ENCODE peak calls at places on chromosomes 1 and 21, in nine cellular contexts. J, T, I, A, O, V, F, L and C are unnamed samples.

GRCh38 chr1:21012937-21013336 is 163.8 kb downstream of the EIF4G3 start:
- DNase-seq in J (no peak), T (no peak), I (no peak), A (no peak), O (peak; percentile 62), V (peak; percentile 71), F (no peak), L (no peak), C (no peak)

GRCh38 chr1:109890115-109890953 is 20.3 kb upstream of the CSF1 start:
- DNase-seq in J (no peak), T (no peak), I (no peak), A (no peak), O (no peak), V (no peak), F (no peak), L (no peak), C (no peak)

GRCh38 chr1:55059302-55060132 is 20.2 kb downstream of the PCSK9 start:
- DNase-seq in J (no peak), T (no peak), I (no peak), A (no peak), O (no peak), V (no peak), F (no peak), L (no peak), C (no peak)

GRCh38 chr21:27812279-27812678 is 845.4 kb upstream of the ADAMTS5 start:
- DNase-seq in J (peak; percentile 11), T (no peak), I (no peak), A (no peak), O (no peak), V (no peak), F (no peak), L (no peak), C (no peak)

GRCh38 chr1:77044133-77044849 is 174.9 kb downstream of the PIGK start:
- DNase-seq in J (peak; percentile 73), T (no peak), I (no peak), A (no peak), O (no peak), V (no peak), F (no peak), L (no peak), C (no peak)

GRCh38 chr1:214002060-214002459 is 14.3 kb downstream of the PROX1 start:
- DNase-seq in J (no peak), T (no peak), I (no peak), A (no peak), O (no peak), V (no peak), F (no peak), L (no peak), C (no peak)

GRCh38 chr1:200707116-200707515 is 31.6 kb upstream of the CAMSAP2 start:
- DNase-seq in J (no peak), T (no peak), I (no peak), A (no peak), O (no peak), V (no peak), F (no peak), L (no peak), C (no peak)

GRCh38 chr1:9010781-9011323 is 15.4 kb downstream of the SLC2A7 start:
- DNase-seq in J (no peak), T (no peak), I (no peak), A (no peak), O (no peak), V (peak; percentile 78), F (no peak), L (no peak), C (peak; percentile 31)

GRCh38 chr1:22328331-22329170 is 123.1 kb upstream of the ZBTB40 start:
- DNase-seq in J (no peak), T (no peak), I (no peak), A (no peak), O (no peak), V (peak; percentile 53), F (no peak), L (no peak), C (no peak)

GRCh38 chr21:45073301-45074047 is 906 bp upstream of the ADARB1 start:
- DNase-seq in J (peak; percentile 70), T (no peak), I (no peak), A (no peak), O (peak; percentile 59), V (peak; percentile 71), F (peak; percentile 63), L (no peak), C (no peak)

GRCh38 chr21:45074818-45075605 is 632 bp downstream of the ADARB1 start:
- DNase-seq in J (peak; percentile 55), T (no peak), I (no peak), A (peak; percentile 9), O (peak; percentile 65), V (peak; percentile 70), F (peak; percentile 69), L (no peak), C (no peak)

GRCh38 chr21:45074048-45074817 is at the start of gene ADARB1:
- DNase-seq in J (peak; percentile 62), T (no peak), I (peak; percentile 39), A (peak; percentile 42), O (peak; percentile 85), V (peak; percentile 76), F (peak; percentile 83), L (no peak), C (peak; percentile 41)

GRCh38 chr21:45076245-45076661 is 1.9 kb downstream of the ADARB1 start:
- DNase-seq in J (peak; percentile 28), T (no peak), I (no peak), A (no peak), O (no peak), V (peak; percentile 38), F (no peak), L (no peak), C (no peak)

DNA sequence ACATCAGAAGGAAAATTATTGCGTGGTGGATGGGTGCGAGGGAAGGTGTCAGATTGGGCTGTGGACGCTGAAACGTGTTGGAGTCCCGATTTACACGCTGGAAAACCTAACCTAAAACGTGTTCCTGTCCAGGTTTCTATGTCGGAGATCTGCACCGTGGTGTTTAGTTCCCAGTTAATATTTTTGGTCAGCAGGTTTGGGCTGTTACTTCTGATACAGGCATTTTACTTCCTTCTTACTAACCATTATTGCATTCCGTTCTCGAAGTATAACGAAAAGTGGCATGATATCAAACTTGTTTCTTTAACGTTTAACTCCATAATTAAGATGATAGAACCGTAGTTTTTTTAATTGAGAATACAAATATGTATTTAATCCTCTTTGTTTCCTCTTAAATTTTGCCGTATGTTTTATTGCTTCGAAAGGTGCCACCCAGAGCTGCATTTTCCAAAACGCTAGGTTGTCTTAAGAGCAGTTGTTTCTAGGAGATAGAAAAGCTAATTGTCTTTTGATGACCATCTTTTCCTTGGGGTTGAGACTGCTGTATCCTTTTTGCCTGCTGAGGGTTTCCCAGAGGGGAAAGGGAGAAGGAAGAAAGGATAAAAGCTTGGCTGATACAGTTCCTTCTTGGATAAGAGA is 1.3 kb downstream of the ADARB1 start:
- DNase-seq in J (peak; percentile 33), T (no peak), I (no peak), A (no peak), O (no peak), V (no peak), F (no peak), L (no peak), C (no peak)
- H3K27me3 ChIP-seq in J (no peaks in the 10 kb centered on the region), T (no peaks in the 10 kb centered on the region), I (no peaks in the 10 kb centered on the region), A (no peaks in the 10 kb centered on the region), O (peaks cover 14% of the 10 kb centered on the region), V (no peaks in the 10 kb centered on the region), F (no peaks in the 10 kb centered on the region), L (no peaks in the 10 kb centered on the region), C (no peaks in the 10 kb centered on the region)

DNA sequence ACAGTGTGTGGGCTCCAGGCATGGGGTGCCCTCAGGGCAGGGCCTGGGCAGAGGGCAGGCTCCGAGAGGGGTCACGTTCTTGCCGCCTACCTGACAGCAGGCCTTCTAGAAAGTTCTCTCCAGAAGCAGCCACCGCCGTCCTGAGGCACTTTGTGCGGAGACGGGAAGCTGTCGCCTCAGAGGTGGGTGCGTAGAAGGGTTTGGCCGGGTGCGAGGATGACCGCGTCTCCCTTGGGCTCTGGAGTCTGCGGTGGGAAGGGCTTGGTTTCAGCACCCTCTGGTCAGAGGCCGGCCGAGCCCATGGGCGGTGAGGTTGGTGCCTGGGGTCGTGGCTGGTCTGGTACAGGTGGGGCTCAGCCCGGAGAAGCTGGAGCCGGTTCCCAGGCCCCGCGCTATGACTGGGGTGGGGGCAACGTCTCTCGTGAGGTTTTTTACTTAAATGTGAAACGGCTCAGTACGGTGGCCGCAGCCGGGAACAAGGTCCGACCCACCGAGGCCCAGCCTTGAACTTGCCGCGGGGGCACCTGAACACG is 10.1 kb upstream of the TTLL10 start:
- DNase-seq in J (peak; percentile 46), T (no peak), I (no peak), A (no peak), O (no peak), V (no peak), F (no peak), L (no peak), C (no peak)
- H3K27ac ChIP-seq in J (peak overlapping the region; percentile 73), T (no peak overlapping the region), I (no peak overlapping the region), A (no peak overlapping the region), O (no peak overlapping the region), V (no peak overlapping the region), F (no peak overlapping the region), L (no peak overlapping the region), C (peak overlapping the region; percentile 87)

DNA sequence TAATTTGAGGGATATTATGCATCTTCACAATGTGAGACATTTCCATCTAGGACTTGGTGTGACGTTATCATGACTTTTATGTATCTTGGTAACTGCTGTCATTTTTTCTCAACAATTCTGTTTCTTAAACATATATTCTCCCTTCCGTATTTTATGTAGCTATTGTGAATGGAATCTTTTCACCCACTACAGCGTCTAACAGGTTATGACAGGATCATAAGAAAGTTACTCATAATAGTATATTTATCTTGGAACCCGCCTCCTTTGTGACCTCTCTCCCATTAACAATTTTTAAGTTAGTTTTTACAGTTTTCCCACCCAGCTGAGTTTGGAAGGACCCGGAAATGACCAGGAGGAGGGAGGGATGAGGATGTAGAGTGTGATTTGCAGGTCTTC is 6.8 kb upstream of the DMRTA2 start:
- DNase-seq in J (peak; percentile 16), T (no peak), I (no peak), A (no peak), O (no peak), V (no peak), F (no peak), L (no peak), C (no peak)
- H3K27me3 ChIP-seq in J (no peaks in the 10 kb centered on the region), T (peaks cover 50% of the 10 kb centered on the region), I (peaks cover 76% of the 10 kb centered on the region), A (peaks cover 33% of the 10 kb centered on the region), O (peaks cover 98% of the 10 kb centered on the region), V (peaks cover 58% of the 10 kb centered on the region), F (peaks cover 43% of the 10 kb centered on the region), L (peaks cover 75% of the 10 kb centered on the region), C (peaks cover 6% of the 10 kb centered on the region)

DNA sequence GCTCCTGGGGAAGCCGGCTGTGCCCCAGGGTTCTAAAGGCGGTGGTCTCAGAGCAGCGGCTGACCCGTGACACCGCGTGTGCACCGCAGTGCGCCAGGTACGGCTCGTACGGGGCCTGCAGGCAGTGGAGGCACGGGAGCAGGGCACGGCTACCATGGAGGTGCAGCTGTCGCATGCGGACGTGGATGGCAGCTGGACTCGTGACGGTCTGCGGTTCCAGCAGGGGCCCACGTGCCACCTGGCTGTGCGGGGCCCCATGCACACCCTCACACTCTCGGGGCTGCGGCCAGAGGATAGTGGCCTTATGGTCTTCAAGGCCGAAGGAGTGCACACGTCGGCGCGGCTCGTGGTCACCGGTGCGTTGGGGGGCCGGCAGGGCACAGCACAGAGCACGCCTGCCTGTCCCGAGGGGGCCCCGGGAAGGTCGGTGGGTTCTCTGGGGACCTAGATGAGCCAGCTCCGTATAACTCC is 68.6 kb downstream of the OBSCN start:
- DNase-seq in J (no peak), T (peak; percentile 27), I (no peak), A (no peak), O (no peak), V (peak; percentile 70), F (peak; percentile 67), L (no peak), C (no peak)
- H3K27ac ChIP-seq in J (no peak overlapping the region), T (no peak overlapping the region), I (no peak overlapping the region), A (no peak overlapping the region), O (no peak overlapping the region), V (peak overlapping the region; percentile 74), F (peak overlapping the region; percentile 56), L (no peak overlapping the region), C (no peak overlapping the region)